ENCODE peak calls at places on chromosomes 16 and 17, in five cellular contexts. One of them, this sample, is unnamed.

GRCh38 chr17:7650509-7651096 is at the start of gene ATP1B2:
- DNase-seq in stimulated activated CD8-positive, alpha-beta memory T cell treated with anti-CD3 and anti-CD28 coated beads, Interleukin-4, amount 100 ng/mL, for 1 hour: peak
- DNase-seq in GM10248: peak
- DNase-seq in activated CD4-positive, alpha-beta T cell treated with anti-CD3 and anti-CD28 coated beads for 36 hours: peak
- DNase-seq in anterior cingulate cortex: no peak
- DNase-seq in this sample: peak

GRCh38 chr16:70695351-70696070 is 9.7 kb upstream of the MTSS2 start:
- DNase-seq in stimulated activated CD8-positive, alpha-beta memory T cell treated with anti-CD3 and anti-CD28 coated beads, Interleukin-4, amount 100 ng/mL, for 1 hour: no peak
- DNase-seq in GM10248: no peak
- DNase-seq in activated CD4-positive, alpha-beta T cell treated with anti-CD3 and anti-CD28 coated beads for 36 hours: no peak
- DNase-seq in anterior cingulate cortex: no peak
- DNase-seq in this sample: no peak

GRCh38 chr16:2690852-2691251 is 8.5 kb downstream of the KCTD5 start:
- DNase-seq in stimulated activated CD8-positive, alpha-beta memory T cell treated with anti-CD3 and anti-CD28 coated beads, Interleukin-4, amount 100 ng/mL, for 1 hour: no peak
- DNase-seq in GM10248: no peak
- DNase-seq in activated CD4-positive, alpha-beta T cell treated with anti-CD3 and anti-CD28 coated beads for 36 hours: no peak
- DNase-seq in anterior cingulate cortex: no peak
- DNase-seq in this sample: no peak

GRCh38 chr17:11618861-11619566 is 20.7 kb downstream of the DNAH9 start:
- DNase-seq in stimulated activated CD8-positive, alpha-beta memory T cell treated with anti-CD3 and anti-CD28 coated beads, Interleukin-4, amount 100 ng/mL, for 1 hour: no peak
- DNase-seq in GM10248: no peak
- DNase-seq in activated CD4-positive, alpha-beta T cell treated with anti-CD3 and anti-CD28 coated beads for 36 hours: no peak
- DNase-seq in anterior cingulate cortex: no peak
- DNase-seq in this sample: no peak

GRCh38 chr17:57288034-57288752 is 31.9 kb downstream of the MSI2 start:
- DNase-seq in stimulated activated CD8-positive, alpha-beta memory T cell treated with anti-CD3 and anti-CD28 coated beads, Interleukin-4, amount 100 ng/mL, for 1 hour: no peak
- DNase-seq in GM10248: no peak
- DNase-seq in activated CD4-positive, alpha-beta T cell treated with anti-CD3 and anti-CD28 coated beads for 36 hours: no peak
- DNase-seq in anterior cingulate cortex: no peak
- DNase-seq in this sample: no peak

GRCh38 chr17:76458580-76459490 is 5.9 kb upstream of the UBE2O start:
- DNase-seq in stimulated activated CD8-positive, alpha-beta memory T cell treated with anti-CD3 and anti-CD28 coated beads, Interleukin-4, amount 100 ng/mL, for 1 hour: no peak
- DNase-seq in GM10248: peak
- DNase-seq in activated CD4-positive, alpha-beta T cell treated with anti-CD3 and anti-CD28 coated beads for 36 hours: peak
- DNase-seq in anterior cingulate cortex: no peak
- DNase-seq in this sample: no peak

GRCh38 chr17:57355090-57355859 is 99.0 kb downstream of the MSI2 start:
- DNase-seq in stimulated activated CD8-positive, alpha-beta memory T cell treated with anti-CD3 and anti-CD28 coated beads, Interleukin-4, amount 100 ng/mL, for 1 hour: no peak
- DNase-seq in GM10248: no peak
- DNase-seq in activated CD4-positive, alpha-beta T cell treated with anti-CD3 and anti-CD28 coated beads for 36 hours: no peak
- DNase-seq in anterior cingulate cortex: no peak
- DNase-seq in this sample: no peak

GRCh38 chr16:85999778-86000177 is 100.8 kb downstream of the IRF8 start:
- DNase-seq in stimulated activated CD8-positive, alpha-beta memory T cell treated with anti-CD3 and anti-CD28 coated beads, Interleukin-4, amount 100 ng/mL, for 1 hour: no peak
- DNase-seq in GM10248: no peak
- DNase-seq in activated CD4-positive, alpha-beta T cell treated with anti-CD3 and anti-CD28 coated beads for 36 hours: no peak
- DNase-seq in anterior cingulate cortex: no peak
- DNase-seq in this sample: no peak

GRCh38 chr16:87675111-87675510 is 72.8 kb downstream of the JPH3 start:
- DNase-seq in stimulated activated CD8-positive, alpha-beta memory T cell treated with anti-CD3 and anti-CD28 coated beads, Interleukin-4, amount 100 ng/mL, for 1 hour: no peak
- DNase-seq in GM10248: no peak
- DNase-seq in activated CD4-positive, alpha-beta T cell treated with anti-CD3 and anti-CD28 coated beads for 36 hours: no peak
- DNase-seq in anterior cingulate cortex: no peak
- DNase-seq in this sample: no peak

GRCh38 chr16:12898556-12898955 is 2.8 kb upstream of the SHISA9 start:
- DNase-seq in stimulated activated CD8-positive, alpha-beta memory T cell treated with anti-CD3 and anti-CD28 coated beads, Interleukin-4, amount 100 ng/mL, for 1 hour: no peak
- DNase-seq in GM10248: no peak
- DNase-seq in activated CD4-positive, alpha-beta T cell treated with anti-CD3 and anti-CD28 coated beads for 36 hours: no peak
- DNase-seq in anterior cingulate cortex: no peak
- DNase-seq in this sample: no peak

GRCh38 chr17:20256144-20256543 is 211.2 kb downstream of the LGALS9B start:
- DNase-seq in stimulated activated CD8-positive, alpha-beta memory T cell treated with anti-CD3 and anti-CD28 coated beads, Interleukin-4, amount 100 ng/mL, for 1 hour: no peak
- DNase-seq in GM10248: no peak
- DNase-seq in activated CD4-positive, alpha-beta T cell treated with anti-CD3 and anti-CD28 coated beads for 36 hours: no peak
- DNase-seq in anterior cingulate cortex: no peak
- DNase-seq in this sample: no peak

GRCh38 chr16:85659805-85660511 is 28.8 kb downstream of the GINS2 start:
- DNase-seq in stimulated activated CD8-positive, alpha-beta memory T cell treated with anti-CD3 and anti-CD28 coated beads, Interleukin-4, amount 100 ng/mL, for 1 hour: peak
- DNase-seq in GM10248: peak
- DNase-seq in activated CD4-positive, alpha-beta T cell treated with anti-CD3 and anti-CD28 coated beads for 36 hours: peak
- DNase-seq in anterior cingulate cortex: peak
- DNase-seq in this sample: peak

GRCh38 chr16:23330583-23331249 is 28.6 kb downstream of the SCNN1B start:
- DNase-seq in stimulated activated CD8-positive, alpha-beta memory T cell treated with anti-CD3 and anti-CD28 coated beads, Interleukin-4, amount 100 ng/mL, for 1 hour: no peak
- DNase-seq in GM10248: no peak
- DNase-seq in activated CD4-positive, alpha-beta T cell treated with anti-CD3 and anti-CD28 coated beads for 36 hours: no peak
- DNase-seq in anterior cingulate cortex: no peak
- DNase-seq in this sample: no peak

GRCh38 chr16:67563708-67564468 is 1.6 kb downstream of the CTCF start:
- DNase-seq in stimulated activated CD8-positive, alpha-beta memory T cell treated with anti-CD3 and anti-CD28 coated beads, Interleukin-4, amount 100 ng/mL, for 1 hour: no peak
- DNase-seq in GM10248: no peak
- DNase-seq in activated CD4-positive, alpha-beta T cell treated with anti-CD3 and anti-CD28 coated beads for 36 hours: peak
- DNase-seq in anterior cingulate cortex: no peak
- DNase-seq in this sample: no peak

GRCh38 chr17:82238562-82239201 is 9.8 kb downstream of the SLC16A3 start:
- DNase-seq in stimulated activated CD8-positive, alpha-beta memory T cell treated with anti-CD3 and anti-CD28 coated beads, Interleukin-4, amount 100 ng/mL, for 1 hour: no peak
- DNase-seq in GM10248: peak
- DNase-seq in activated CD4-positive, alpha-beta T cell treated with anti-CD3 and anti-CD28 coated beads for 36 hours: peak
- DNase-seq in anterior cingulate cortex: no peak
- DNase-seq in this sample: peak

GRCh38 chr17:40326014-40326831 is 17.2 kb downstream of the RARA start:
- DNase-seq in stimulated activated CD8-positive, alpha-beta memory T cell treated with anti-CD3 and anti-CD28 coated beads, Interleukin-4, amount 100 ng/mL, for 1 hour: no peak
- DNase-seq in GM10248: no peak
- DNase-seq in activated CD4-positive, alpha-beta T cell treated with anti-CD3 and anti-CD28 coated beads for 36 hours: peak
- DNase-seq in anterior cingulate cortex: no peak
- DNase-seq in this sample: no peak

GRCh38 chr17:46044286-46044928 is 45.4 kb downstream of the STH start:
- DNase-seq in stimulated activated CD8-positive, alpha-beta memory T cell treated with anti-CD3 and anti-CD28 coated beads, Interleukin-4, amount 100 ng/mL, for 1 hour: peak
- DNase-seq in GM10248: no peak
- DNase-seq in activated CD4-positive, alpha-beta T cell treated with anti-CD3 and anti-CD28 coated beads for 36 hours: peak
- DNase-seq in anterior cingulate cortex: no peak
- DNase-seq in this sample: peak

GRCh38 chr17:56819431-56820145 is 14.1 kb downstream of the C17orf67 start:
- DNase-seq in stimulated activated CD8-positive, alpha-beta memory T cell treated with anti-CD3 and anti-CD28 coated beads, Interleukin-4, amount 100 ng/mL, for 1 hour: peak
- DNase-seq in GM10248: peak
- DNase-seq in activated CD4-positive, alpha-beta T cell treated with anti-CD3 and anti-CD28 coated beads for 36 hours: peak
- DNase-seq in anterior cingulate cortex: no peak
- DNase-seq in this sample: no peak

GRCh38 chr17:61296058-61296457 is 103.6 kb upstream of the TBX2 start:
- DNase-seq in stimulated activated CD8-positive, alpha-beta memory T cell treated with anti-CD3 and anti-CD28 coated beads, Interleukin-4, amount 100 ng/mL, for 1 hour: no peak
- DNase-seq in GM10248: no peak
- DNase-seq in activated CD4-positive, alpha-beta T cell treated with anti-CD3 and anti-CD28 coated beads for 36 hours: no peak
- DNase-seq in anterior cingulate cortex: no peak
- DNase-seq in this sample: no peak

GRCh38 chr17:16516594-16517018 is 24.6 kb upstream of the LRRC75A start:
- DNase-seq in stimulated activated CD8-positive, alpha-beta memory T cell treated with anti-CD3 and anti-CD28 coated beads, Interleukin-4, amount 100 ng/mL, for 1 hour: no peak
- DNase-seq in GM10248: no peak
- DNase-seq in activated CD4-positive, alpha-beta T cell treated with anti-CD3 and anti-CD28 coated beads for 36 hours: peak
- DNase-seq in anterior cingulate cortex: no peak
- DNase-seq in this sample: peak

GRCh38 chr17:20226814-20227482 is 217.8 kb downstream of the SPECC1 start:
- DNase-seq in stimulated activated CD8-positive, alpha-beta memory T cell treated with anti-CD3 and anti-CD28 coated beads, Interleukin-4, amount 100 ng/mL, for 1 hour: peak
- DNase-seq in GM10248: peak
- DNase-seq in activated CD4-positive, alpha-beta T cell treated with anti-CD3 and anti-CD28 coated beads for 36 hours: peak
- DNase-seq in anterior cingulate cortex: peak
- DNase-seq in this sample: peak

GRCh38 chr16:68227850-68228553 is 7.9 kb downstream of the ESRP2 start:
- DNase-seq in stimulated activated CD8-positive, alpha-beta memory T cell treated with anti-CD3 and anti-CD28 coated beads, Interleukin-4, amount 100 ng/mL, for 1 hour: no peak
- DNase-seq in GM10248: no peak
- DNase-seq in activated CD4-positive, alpha-beta T cell treated with anti-CD3 and anti-CD28 coated beads for 36 hours: no peak
- DNase-seq in anterior cingulate cortex: no peak
- DNase-seq in this sample: no peak

GRCh38 chr16:84730406-84731106 is 30.8 kb downstream of the USP10 start:
- DNase-seq in stimulated activated CD8-positive, alpha-beta memory T cell treated with anti-CD3 and anti-CD28 coated beads, Interleukin-4, amount 100 ng/mL, for 1 hour: no peak
- DNase-seq in GM10248: peak
- DNase-seq in activated CD4-positive, alpha-beta T cell treated with anti-CD3 and anti-CD28 coated beads for 36 hours: peak
- DNase-seq in anterior cingulate cortex: no peak
- DNase-seq in this sample: no peak

This sample was measured in nucleus accumbens.